ENCODE peak calls at places on chromosome 10, in six cellular contexts. N is SW 1271; I is stimulated activated CD4-positive, alpha-beta T cell treated with anti-CD3 and anti-CD28 coated beads, TNF-alpha, amount 100 ng/mL, for 1 hour; C is stimulated activated CD8-positive, alpha-beta memory T cell treated with anti-CD3 and anti-CD28 coated beads, Interleukin-12 subunit alpha, Interleukin-12 subunit beta, amount 100 ng/mL, for 1 hour; Y is EL; V is NCI-H2171. S is an unnamed sample.

GRCh38 chr10:119405505-119405807 is 137.1 kb downstream of the RGS10 start:
- DNase-seq in N (no peak), I (no peak), C (no peak), Y (no peak), V (no peak), S (no peak)

GRCh38 chr10:49094707-49095106 is 20.6 kb downstream of the VSTM4 start:
- DNase-seq in N (no peak), I (no peak), C (no peak), Y (no peak), V (no peak), S (no peak)

GRCh38 chr10:62352356-62352963 is 21.7 kb upstream of the ZNF365 start:
- DNase-seq in N (no peak), I (no peak), C (no peak), Y (peak; percentile 25), V (no peak), S (no peak)

GRCh38 chr10:99766282-99766681 is 16.2 kb upstream of the ABCC2 start:
- DNase-seq in N (no peak), I (no peak), C (no peak), Y (no peak), V (no peak), S (no peak)

GRCh38 chr10:45440511-45441062 is 66.6 kb downstream of the ALOX5 start:
- DNase-seq in N (no peak), I (no peak), C (no peak), Y (no peak), V (no peak), S (no peak)

GRCh38 chr10:101063548-101064414 is 2.0 kb downstream of the KAZALD1 start:
- DNase-seq in N (no peak), I (no peak), C (no peak), Y (no peak), V (no peak), S (no peak)

GRCh38 chr10:91709394-91709798 is 76.5 kb upstream of the PPP1R3C start:
- DNase-seq in N (no peak), I (no peak), C (no peak), Y (peak; percentile 18), V (no peak), S (no peak)

GRCh38 chr10:101062231-101063161 is 707 bp downstream of the KAZALD1 start:
- DNase-seq in N (no peak), I (no peak), C (no peak), Y (peak; percentile 60), V (peak; percentile 32), S (peak; percentile 64)

GRCh38 chr10:120507651-120508050 is 50.6 kb downstream of the PLPP4 start:
- DNase-seq in N (no peak), I (no peak), C (no peak), Y (no peak), V (no peak), S (no peak)

GRCh38 chr10:17174626-17175025 is 26.8 kb downstream of the TRDMT1 start:
- DNase-seq in N (no peak), I (no peak), C (no peak), Y (peak; percentile 18), V (no peak), S (no peak)

GRCh38 chr10:14889318-14889717 is 10.7 kb downstream of the SUV39H2 start:
- DNase-seq in N (no peak), I (no peak), C (no peak), Y (no peak), V (no peak), S (no peak)

GRCh38 chr10:132297521-132297920 is 10.2 kb downstream of the STK32C start:
- DNase-seq in N (no peak), I (no peak), C (no peak), Y (no peak), V (no peak), S (no peak)

GRCh38 chr10:70651661-70652060 is 20.6 kb upstream of the ADAMTS14 start:
- DNase-seq in N (no peak), I (no peak), C (no peak), Y (no peak), V (peak; percentile 21), S (no peak)

GRCh38 chr10:129191848-129192247 is 275.2 kb upstream of the MGMT start:
- DNase-seq in N (no peak), I (no peak), C (no peak), Y (no peak), V (peak; percentile 50), S (no peak)

GRCh38 chr10:2772791-2773644 is 294.3 kb upstream of the PFKP start:
- DNase-seq in N (no peak), I (no peak), C (no peak), Y (no peak), V (no peak), S (no peak)

GRCh38 chr10:89332718-89333281 is 5.0 kb downstream of the IFIT3 start:
- DNase-seq in N (no peak), I (no peak), C (no peak), Y (no peak), V (no peak), S (no peak)

S was measured in memory B cell.